ENCODE peak calls at places on chromosomes 6 and 20, in four cellular contexts. E is AG09319, C is fibroblast of the conjunctiva, D is EH. N is an unnamed sample.

GRCh38 chr6:70955441-70956190 is 1.2 kb downstream of the B3GAT2 start:
- DNase-seq in E (peak; percentile 23), C (peak; percentile 34), D (peak; percentile 64), N (peak; percentile 92)

GRCh38 chr6:105189026-105189680 is 9.3 kb upstream of the POPDC3 start:
- DNase-seq in E (no peak), C (no peak), D (no peak), N (no peak)

GRCh38 chr6:77424761-77425160 is 38.5 kb downstream of the HTR1B start:
- DNase-seq in E (no peak), C (no peak), D (no peak), N (no peak)

GRCh38 chr6:126748141-126748540 is 370.3 kb upstream of the RSPO3 start:
- DNase-seq in E (peak; percentile 59), C (peak; percentile 68), D (peak; percentile 9), N (no peak)

GRCh38 chr6:34562861-34563512 is 6.9 kb upstream of the SPDEF start:
- DNase-seq in E (no peak), C (no peak), D (no peak), N (no peak)

GRCh38 chr6:7154341-7155139 is 46.8 kb downstream of the RREB1 start:
- DNase-seq in E (no peak), C (no peak), D (no peak), N (no peak)

GRCh38 chr20:56750430-56750829 is 121.3 kb downstream of the TFAP2C start:
- DNase-seq in E (no peak), C (no peak), D (no peak), N (no peak)

GRCh38 chr6:168372871-168373270 is 53.3 kb upstream of the DACT2 start:
- DNase-seq in E (no peak), C (no peak), D (no peak), N (no peak)

GRCh38 chr6:42162384-42162783 is 10.8 kb upstream of the GUCA1A start:
- DNase-seq in E (no peak), C (no peak), D (no peak), N (no peak)

GRCh38 chr20:44616604-44616964 is 34.2 kb downstream of the PKIG start:
- DNase-seq in E (no peak), C (no peak), D (no peak), N (no peak)

GRCh38 chr20:61799928-61800327 is 265.8 kb downstream of the TAF4 start:
- DNase-seq in E (no peak), C (no peak), D (no peak), N (no peak)

GRCh38 chr6:167550936-167551633 is 226.2 kb downstream of the TTLL2 start:
- DNase-seq in E (no peak), C (peak; percentile 68), D (no peak), N (no peak)

N was measured in type B pancreatic cell.